ENCODE peak calls at places on chromosomes 7 and 10, in eight cellular contexts. F, S, Y, X, J, P, L and K are unnamed samples.

GRCh38 chr7:100893318-100893895 is 2.3 kb downstream of the ACHE start:
- DNase-seq in S (no peak), P (no peak), L (no peak), Y (no peak), F (no peak), X (no peak), J (no peak), K (no peak)

GRCh38 chr10:132873395-132873794 is 69.0 kb downstream of the CFAP46 start:
- DNase-seq in S (no peak), Y (no peak), J (no peak), X (no peak), L (no peak), P (no peak), F (no peak), K (no peak)

GRCh38 chr7:123485187-123485586 is 49.2 kb downstream of the IQUB start:
- DNase-seq in F (no peak), L (no peak), S (peak), Y (no peak), J (no peak), X (no peak), P (no peak), K (no peak)

GRCh38 chr10:119246862-119247549 is 39.6 kb downstream of the GRK5 start:
- DNase-seq in J (peak), Y (no peak), X (no peak), P (no peak), S (no peak), L (no peak), F (no peak), K (no peak)

GRCh38 chr7:150793569-150794238 is 6.5 kb downstream of the TMEM176B start:
- DNase-seq in J (no peak), F (no peak), P (no peak), S (no peak), Y (no peak), X (no peak), L (no peak), K (no peak)

GRCh38 chr7:150453186-150453585 is 2.8 kb downstream of the GIMAP8 start:
- DNase-seq in S (no peak), Y (no peak), J (no peak), F (no peak), L (no peak), P (no peak), X (no peak), K (no peak)

GRCh38 chr7:151539055-151539714 is 19.5 kb upstream of the RHEB start:
- DNase-seq in X (no peak), Y (no peak), F (no peak), S (peak), J (no peak), L (no peak), P (no peak), K (no peak)

GRCh38 chr7:74289018-74289659 is at the start of gene CLIP2:
- DNase-seq in F (peak), X (peak), L (peak), S (peak), J (no peak), P (peak), Y (peak), K (no peak)

GRCh38 chr7:100464210-100464660 is at the start of gene SPACDR:
- DNase-seq in Y (no peak), J (no peak), P (no peak), X (no peak), L (no peak), F (no peak), S (no peak), K (no peak)

GRCh38 chr7:371779-372545 is 82.0 kb downstream of the FOXL3 start:
- DNase-seq in F (no peak), Y (no peak), S (no peak), P (no peak), L (peak), J (no peak), X (no peak), K (no peak)

GRCh38 chr10:3397231-3397630 is 224.6 kb upstream of the PITRM1 start:
- DNase-seq in P (no peak), Y (no peak), L (no peak), F (no peak), S (no peak), X (no peak), J (no peak), K (no peak)

GRCh38 chr7:127948312-127948711 is 82.9 kb downstream of the LRRC4 start:
- DNase-seq in F (no peak), L (no peak), Y (no peak), X (no peak), J (no peak), P (no peak), S (no peak), K (no peak)

GRCh38 chr7:126702242-126703016 is 550.3 kb downstream of the GRM8 start:
- DNase-seq in X (no peak), Y (no peak), L (no peak), J (no peak), S (no peak), P (no peak), F (no peak), K (no peak)

GRCh38 chr10:73182568-73182967 is 14.6 kb downstream of the FAM149B1 start:
- DNase-seq in X (no peak), L (no peak), P (no peak), F (no peak), S (no peak), Y (no peak), J (peak), K (no peak)

GRCh38 chr7:149713061-149713730 is 60.2 kb downstream of the ZNF467 start:
- DNase-seq in Y (no peak), J (no peak), F (no peak), L (no peak), P (no peak), S (no peak), X (no peak), K (no peak)

GRCh38 chr7:84277628-84278224 is 83.1 kb upstream of the SEMA3A start:
- DNase-seq in J (peak), F (no peak), S (no peak), Y (no peak), X (no peak), L (no peak), P (no peak), K (no peak)

GRCh38 chr10:72688208-72688651 is 3.7 kb upstream of the MCU start:
- DNase-seq in P (no peak), J (peak), X (no peak), F (no peak), Y (no peak), L (peak), S (no peak), K (peak)

GRCh38 chr10:33326897-33327296 is 7.6 kb downstream of the NRP1 start:
- DNase-seq in P (no peak), J (no peak), S (no peak), Y (no peak), X (no peak), L (peak), F (no peak), K (no peak)

GRCh38 chr10:126955396-126955795 is 50.2 kb downstream of the DOCK1 start:
- DNase-seq in X (no peak), L (no peak), F (no peak), P (no peak), S (no peak), Y (peak), J (no peak), K (no peak)

GRCh38 chr10:110481948-110482347 is 15.8 kb upstream of the DUSP5 start:
- DNase-seq in Y (no peak), P (no peak), J (no peak), S (no peak), L (no peak), X (no peak), F (no peak), K (no peak)

GRCh38 chr10:10605551-10606081 is 412.1 kb upstream of the CELF2 start:
- DNase-seq in S (no peak), X (no peak), L (no peak), P (no peak), J (peak), F (no peak), Y (peak), K (no peak)

GRCh38 chr10:86113983-86114382 is 252.6 kb downstream of the GRID1 start:
- DNase-seq in F (no peak), S (no peak), X (no peak), P (no peak), J (no peak), Y (no peak), L (no peak), K (no peak)

GRCh38 chr10:29772403-29772802 is 137.6 kb upstream of the SVIL start:
- DNase-seq in Y (no peak), S (no peak), J (no peak), X (no peak), L (no peak), P (no peak), F (no peak), K (no peak)

GRCh38 chr7:2018786-2019692 is 213.7 kb downstream of the MAD1L1 start:
- DNase-seq in L (no peak), F (no peak), J (peak), P (peak), S (no peak), Y (peak), X (no peak), K (peak)

GRCh38 chr10:70175516-70175915 is 5.2 kb upstream of the SAR1A start:
- DNase-seq in S (no peak), X (no peak), Y (no peak), P (no peak), L (no peak), F (no peak), J (no peak), K (no peak)

GRCh38 chr7:42700376-42701327 is 211.2 kb downstream of the C7orf25 start:
- DNase-seq in F (no peak), Y (no peak), L (no peak), J (no peak), P (no peak), S (no peak), X (no peak), K (no peak)

GRCh38 chr7:26642416-26642815 is 222.0 kb downstream of the SKAP2 start:
- DNase-seq in X (no peak), Y (no peak), P (no peak), F (no peak), L (no peak), S (no peak), J (no peak), K (no peak)

GRCh38 chr10:8998751-8999150 is 944.3 kb downstream of the GATA3 start:
- DNase-seq in S (no peak), P (no peak), Y (no peak), J (no peak), L (no peak), F (no peak), X (no peak), K (no peak)

GRCh38 chr7:19023477-19023876 is 94.0 kb downstream of the TWIST1 start:
- DNase-seq in S (no peak), P (no peak), L (no peak), Y (no peak), J (no peak), X (no peak), F (no peak), K (no peak)

GRCh38 chr10:46543379-46544014 is 13.0 kb downstream of the GPRIN2 start:
- DNase-seq in Y (peak), F (no peak), P (no peak), X (no peak), L (no peak), J (no peak), S (no peak), K (no peak)

GRCh38 chr10:18483787-18484186 is 167.6 kb downstream of the NSUN6 start:
- DNase-seq in F (no peak), P (no peak), S (no peak), L (no peak), J (no peak), X (no peak), Y (no peak), K (no peak)

GRCh38 chr7:133480868-133481267 is 228.0 kb downstream of the EXOC4 start:
- DNase-seq in F (no peak), Y (no peak), J (no peak), L (no peak), X (no peak), S (no peak), P (no peak), K (no peak)

GRCh38 chr7:34184466-34184865 is 279.1 kb downstream of the BMPER start:
- DNase-seq in Y (no peak), J (no peak), X (no peak), F (no peak), S (no peak), L (no peak), P (no peak), K (no peak)

GRCh38 chr7:17392846-17393245 is 94.4 kb downstream of the AHR start:
- DNase-seq in S (no peak), Y (no peak), L (no peak), F (no peak), J (peak), P (peak), X (no peak), K (no peak)

GRCh38 chr10:4359003-4359402 is 467.0 kb upstream of the AKR1E2 start:
- DNase-seq in P (no peak), F (no peak), Y (no peak), L (no peak), J (peak), S (no peak), X (no peak), K (no peak)

GRCh38 chr10:106917452-106918055 is 247.0 kb downstream of the SORCS1 start:
- DNase-seq in J (no peak), L (no peak), S (no peak), F (no peak), X (no peak), P (no peak), Y (no peak), K (no peak)

GRCh38 chr7:22559829-22560489 is 60.0 kb upstream of the STEAP1B start:
- DNase-seq in F (peak), L (peak), P (peak), X (no peak), Y (peak), J (peak), S (peak), K (no peak)